ENCODE peak calls at places on chromosomes 4 and X, in eight cellular contexts. K is AG04450, A is tibial nerve, R is mesothelial cell of epicardium, C is osteocyte, N is lung, V is cardiac muscle cell, Y is CD14-positive monocyte. X is an unnamed sample.
A peak's percentile ranks its signal among the peaks of the same experiment; 100 is the strongest.

GRCh38 chrX:108307408-108308085 is 130.7 kb downstream of the COL4A6 start:
- DNase-seq in N (peak; percentile 51), R (no peak), Y (no peak), V (peak; percentile 31), A (no peak), K (no peak), C (no peak), X (no peak)

GRCh38 chr4:147683172-147683571 is 791 bp downstream of the PRMT9 start:
- DNase-seq in A (no peak), Y (peak; percentile 61), C (no peak), V (peak; percentile 36), N (no peak), R (no peak), K (no peak), X (peak; percentile 38)

GRCh38 chr4:21018817-21019216 is 318.6 kb downstream of the PACRGL start:
- DNase-seq in C (no peak), A (no peak), K (no peak), V (no peak), Y (no peak), N (no peak), R (no peak), X (no peak)

GRCh38 chr4:22670953-22671352 is 21.8 kb upstream of the GBA3 start:
- DNase-seq in C (no peak), Y (no peak), V (peak; percentile 60), N (no peak), R (no peak), K (no peak), A (no peak), X (no peak)

GRCh38 chrX:10649286-10649685 is 28.9 kb upstream of the MID1 start:
- DNase-seq in C (no peak), N (no peak), R (no peak), Y (no peak), A (no peak), K (no peak), V (peak; percentile 16), X (no peak)

GRCh38 chr4:21002976-21003375 is 302.7 kb downstream of the PACRGL start:
- DNase-seq in V (no peak), Y (no peak), C (no peak), R (no peak), K (no peak), N (no peak), A (no peak), X (no peak)

GRCh38 chr4:111064342-111064993 is 441.6 kb upstream of the PITX2 start:
- DNase-seq in C (no peak), R (no peak), K (no peak), V (peak; percentile 0), A (no peak), N (no peak), Y (no peak), X (no peak)

GRCh38 chr4:123325241-123325681 is 71.3 kb upstream of the SPRY1 start:
- DNase-seq in A (no peak), K (no peak), R (no peak), Y (no peak), V (no peak), C (no peak), N (no peak), X (peak; percentile 59)

GRCh38 chrX:133999013-133999705 is 13.8 kb upstream of the GPC3 start:
- DNase-seq in N (no peak), C (no peak), K (no peak), V (peak; percentile 81), R (no peak), Y (no peak), A (no peak), X (no peak)

GRCh38 chr4:182929296-182929695 is 12.1 kb upstream of the DCTD start:
- DNase-seq in A (no peak), Y (no peak), N (no peak), R (no peak), K (peak; percentile 90), V (peak; percentile 81), C (no peak), X (no peak)

GRCh38 chr4:155672342-155672741 is 5.7 kb downstream of the GUCY1A1 start:
- DNase-seq in N (no peak), Y (no peak), K (no peak), R (no peak), C (no peak), V (no peak), A (no peak), X (no peak)

GRCh38 chrX:147174596-147174995 is 360.1 kb upstream of the CXorf51A start:
- DNase-seq in V (no peak), N (no peak), R (no peak), K (no peak), A (no peak), Y (no peak), C (no peak), X (no peak)

GRCh38 chr4:26130173-26130572 is 190.6 kb upstream of the RBPJ start:
- DNase-seq in N (no peak), V (no peak), C (no peak), Y (no peak), K (no peak), R (no peak), A (no peak), X (peak; percentile 62)

GRCh38 chr4:132646186-132646585 is 502.9 kb upstream of the PCDH10 start:
- DNase-seq in Y (no peak), N (no peak), V (no peak), K (no peak), R (no peak), C (no peak), A (no peak), X (peak; percentile 30)

GRCh38 chr4:159564615-159565014 is 461.7 kb downstream of the RAPGEF2 start:
- DNase-seq in Y (no peak), N (no peak), A (no peak), C (no peak), V (no peak), R (no peak), K (no peak), X (no peak)

GRCh38 chrX:153819398-153820083 is 10.8 kb downstream of the PDZD4 start:
- DNase-seq in N (no peak), R (no peak), K (no peak), V (no peak), A (no peak), Y (no peak), C (no peak), X (no peak)

GRCh38 chrX:106927700-106928099 is 7.5 kb downstream of the CLDN2 start:
- DNase-seq in A (no peak), K (no peak), C (no peak), N (no peak), Y (no peak), R (no peak), V (peak; percentile 40), X (no peak)

GRCh38 chr4:66840178-66840577 is 705.1 kb downstream of the CENPC start:
- DNase-seq in Y (no peak), A (no peak), K (no peak), N (no peak), C (no peak), R (no peak), V (no peak), X (no peak)

GRCh38 chr4:102334624-102335023 is 10.7 kb downstream of the SLC39A8 start:
- DNase-seq in R (no peak), Y (no peak), N (no peak), V (no peak), K (no peak), C (no peak), A (no peak), X (no peak)

GRCh38 chrX:134672101-134672500 is 13.8 kb upstream of the PLAC1 start:
- DNase-seq in R (no peak), Y (no peak), A (no peak), C (no peak), N (no peak), V (no peak), K (no peak), X (no peak)

GRCh38 chrX:38117485-38117884 is 103.2 kb downstream of the SRPX start:
- DNase-seq in V (peak; percentile 48), C (no peak), A (no peak), Y (no peak), K (no peak), R (no peak), N (no peak), X (no peak)

DNA sequence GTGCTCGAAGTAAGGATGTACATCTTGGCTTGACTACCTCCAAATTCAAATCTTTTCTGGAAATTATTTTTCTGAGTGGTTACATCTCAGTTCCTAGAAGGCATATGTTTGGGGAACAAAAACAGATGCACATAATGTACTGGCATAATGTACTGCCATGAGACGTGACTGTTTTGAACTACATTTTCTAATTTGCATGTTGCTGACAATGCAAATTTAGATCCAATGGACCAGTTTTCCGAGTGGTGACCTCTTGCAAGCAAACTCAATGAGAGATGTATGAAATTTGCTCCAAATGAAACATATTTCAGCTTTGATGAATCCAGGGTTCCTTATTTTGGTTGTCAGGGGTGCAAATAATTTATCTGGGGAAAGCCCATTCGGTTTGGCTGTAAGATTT is 694.3 kb downstream of the GRXCR1 start:
- DNase-seq in Y (no peak), C (no peak), V (no peak), R (no peak), K (no peak), N (no peak), A (no peak), X (no peak)
- TF ChIP-seq CTCF in Y (no peak), C (no peak), V (no peak), R (no peak), K (no peak), N (no peak), A (no peak), X (no peak)

GRCh38 chrX:25968920-25969319 is 169.2 kb upstream of the MAGEB18 start:
- DNase-seq in V (peak; percentile 64), N (no peak), Y (no peak), K (peak; percentile 1), C (no peak), R (no peak), A (no peak), X (peak; percentile 1)
- TF ChIP-seq CTCF in V (peak; percentile 66), N (no peak), Y (no peak), K (peak; percentile 49), C (no peak), R (peak; percentile 22), A (no peak), X (no peak)

GRCh38 chrX:65932173-65933084 is 107.5 kb downstream of the VSIG4 start:
- DNase-seq in R (no peak), V (no peak), N (no peak), A (no peak), C (no peak), K (no peak), Y (no peak), X (no peak)
- TF ChIP-seq CTCF in R (no peak), V (no peak), N (no peak), A (no peak), C (no peak), K (no peak), Y (no peak), X (no peak)

GRCh38 chr4:60463846-60464502 is 736.2 kb upstream of the ADGRL3 start:
- DNase-seq in A (no peak), K (peak; percentile 2), Y (no peak), N (no peak), C (no peak), V (no peak), R (no peak), X (no peak)
- TF ChIP-seq CTCF in A (no peak), K (peak; percentile 77), Y (no peak), N (no peak), C (peak; percentile 16), V (no peak), R (no peak), X (no peak)

DNA sequence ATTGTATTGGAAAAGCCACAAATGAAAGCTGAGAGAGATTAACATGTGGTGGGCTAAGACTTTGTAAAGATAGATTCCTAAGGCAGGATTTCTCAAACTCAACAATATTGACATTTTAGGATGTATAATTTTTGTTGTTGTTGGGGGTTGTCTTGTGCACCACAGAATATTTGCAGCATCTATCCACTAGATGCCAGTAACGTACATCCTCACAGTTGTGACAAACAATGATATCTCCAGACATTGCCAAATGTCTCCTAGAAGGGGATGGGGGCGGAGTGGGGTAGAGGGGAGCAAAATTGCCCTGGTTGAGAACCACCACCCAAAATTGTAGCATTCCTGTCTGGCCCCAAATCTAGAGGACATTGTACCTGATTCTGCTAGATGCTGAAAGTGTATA is 14.7 kb upstream of the CBR4 start:
- DNase-seq in A (no peak), R (no peak), N (no peak), V (peak; percentile 72), K (peak; percentile 11), C (no peak), Y (no peak), X (peak; percentile 61)
- TF ChIP-seq CTCF in A (peak; percentile 36), R (no peak), N (peak; percentile 56), V (peak; percentile 69), K (peak; percentile 68), C (peak; percentile 77), Y (peak; percentile 53), X (peak; percentile 59)